ENCODE peak calls at places on chromosomes 2 and 18, in four cellular contexts. M is HL-60, D is K562, E is GM12878. W is an unnamed sample.

GRCh38 chr2:2456721-2457120 is 125.6 kb upstream of the MYT1L start:
- DNase-seq in M (no peak), D (no peak), E (no peak), W (no peak)

GRCh38 chr2:226701052-226701451 is 98.6 kb downstream of the IRS1 start:
- DNase-seq in M (peak; percentile 85), D (no peak), E (no peak), W (no peak)

GRCh38 chr2:62570861-62571698 is 65.1 kb upstream of the TMEM17 start:
- DNase-seq in M (no peak), D (no peak), E (no peak), W (no peak)

GRCh38 chr2:156309922-156310321 is 22.6 kb downstream of the NR4A2 start:
- DNase-seq in M (no peak), D (no peak), E (no peak), W (no peak)

GRCh38 chr2:224561234-224562005 is 23.7 kb downstream of the CUL3 start:
- DNase-seq in M (no peak), D (no peak), E (peak; percentile 50), W (no peak)

GRCh38 chr2:55430536-55430935 is 10.9 kb upstream of the CCDC88A start:
- DNase-seq in M (no peak), D (no peak), E (no peak), W (no peak)

GRCh38 chr2:168380500-168380899 is 75.6 kb upstream of the CERS6 start:
- DNase-seq in M (no peak), D (no peak), E (no peak), W (no peak)

GRCh38 chr18:39178171-39178570 is 1612.6 kb upstream of the CELF4 start:
- DNase-seq in M (no peak), D (no peak), E (no peak), W (no peak)

GRCh38 chr2:127577503-127577902 is 42.0 kb downstream of the MYO7B start:
- DNase-seq in M (no peak), D (no peak), E (no peak), W (no peak)

GRCh38 chr18:46555724-46556123 is 101.3 kb downstream of the LOXHD1 start:
- DNase-seq in M (peak; percentile 46), D (peak; percentile 53), E (no peak), W (peak; percentile 37)

GRCh38 chr2:232203936-232204335 is 174.6 kb upstream of the ALPP start:
- DNase-seq in M (no peak), D (no peak), E (no peak), W (no peak)

GRCh38 chr18:74498712-74499629 is 2.8 kb downstream of the CNDP2 start:
- DNase-seq in M (peak; percentile 92), D (no peak), E (peak; percentile 56), W (peak; percentile 58)

DNA sequence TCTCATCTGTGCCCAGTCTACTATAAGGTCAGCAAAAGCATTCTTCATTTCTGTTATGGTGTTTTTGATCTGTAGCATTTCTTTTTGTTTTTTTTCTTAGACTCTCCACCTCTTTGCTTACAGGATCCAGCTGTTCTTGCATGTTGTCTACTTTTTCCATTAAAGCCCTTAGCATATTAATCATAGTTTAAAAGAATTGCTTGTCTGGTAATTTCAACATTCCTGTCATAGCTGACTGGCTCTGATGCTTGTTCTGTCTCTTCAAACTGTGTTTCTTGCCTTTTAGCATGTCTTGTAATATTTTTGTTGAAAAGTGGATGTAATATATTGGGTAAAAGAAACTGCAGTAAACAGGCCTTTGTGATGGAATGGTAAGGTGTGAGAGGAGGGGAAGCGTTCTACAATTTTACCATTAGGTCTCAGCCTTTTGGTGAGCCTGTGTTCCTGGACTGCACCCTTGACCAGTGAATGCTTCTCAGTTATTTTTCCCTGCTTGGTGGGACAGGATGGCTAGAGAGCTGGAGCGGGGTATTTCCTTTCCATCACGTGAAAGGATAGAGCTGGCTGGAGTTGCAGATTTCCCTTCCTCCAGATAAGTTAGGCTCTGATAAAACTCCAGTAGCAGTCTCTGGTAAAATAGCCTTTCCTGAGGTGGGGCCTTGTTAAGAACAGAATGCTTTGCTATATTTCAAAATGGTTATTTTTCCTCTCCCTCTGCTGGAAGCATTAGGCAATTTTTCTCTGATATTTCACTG is 65.4 kb downstream of the PLA2R1 start:
- DNase-seq in M (no peak), D (no peak), E (no peak), W (no peak)
- TF ChIP-seq SPI1 in M (no peak), D (no peak), E (no peak), W (no peak)

DNA sequence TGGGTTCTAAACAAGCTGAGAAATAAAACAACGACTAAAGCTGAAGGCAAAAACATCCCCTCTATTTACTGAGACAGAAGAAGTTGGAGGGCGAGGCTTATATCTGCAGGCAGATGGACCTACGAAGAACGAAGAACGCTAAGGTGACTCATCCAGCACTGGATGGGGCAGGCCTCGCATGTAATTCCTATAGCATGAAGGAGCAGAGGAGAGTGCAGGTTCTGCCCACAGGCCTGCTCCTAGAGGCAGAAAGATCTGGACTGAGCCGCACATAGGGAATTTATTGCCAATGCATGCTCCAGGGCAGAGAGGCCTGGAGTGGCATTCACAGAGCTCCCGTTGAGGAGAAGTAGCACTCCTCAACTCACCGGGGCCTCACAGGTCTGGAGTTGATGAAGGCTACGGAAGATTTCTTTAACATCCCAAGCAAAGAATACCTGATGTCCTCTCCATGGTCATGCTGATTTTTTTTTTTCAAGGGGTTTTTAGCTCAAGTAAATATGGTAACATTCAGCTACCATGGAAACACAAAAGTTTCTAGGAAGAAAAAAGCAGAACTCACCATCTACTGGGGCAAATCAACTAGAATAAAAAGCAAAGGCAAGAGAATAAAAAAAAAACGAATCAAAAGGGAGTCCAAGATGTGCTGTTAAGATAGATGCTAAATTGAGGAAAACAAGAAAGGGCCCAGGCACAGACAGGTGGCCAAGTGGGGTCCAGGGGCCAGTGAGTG is 10.4 kb upstream of the METTL21A start:
- DNase-seq in M (no peak), D (no peak), E (no peak), W (no peak)
- TF ChIP-seq SPI1 in M (peak; percentile 61), D (no peak), E (no peak), W (no peak)

GRCh38 chr2:39144411-39144810 is 23.6 kb upstream of the SOS1 start:
- DNase-seq in M (no peak), D (no peak), E (no peak), W (no peak)
- TF ChIP-seq SPI1 in M (no peak), D (no peak), E (no peak), W (no peak)

DNA sequence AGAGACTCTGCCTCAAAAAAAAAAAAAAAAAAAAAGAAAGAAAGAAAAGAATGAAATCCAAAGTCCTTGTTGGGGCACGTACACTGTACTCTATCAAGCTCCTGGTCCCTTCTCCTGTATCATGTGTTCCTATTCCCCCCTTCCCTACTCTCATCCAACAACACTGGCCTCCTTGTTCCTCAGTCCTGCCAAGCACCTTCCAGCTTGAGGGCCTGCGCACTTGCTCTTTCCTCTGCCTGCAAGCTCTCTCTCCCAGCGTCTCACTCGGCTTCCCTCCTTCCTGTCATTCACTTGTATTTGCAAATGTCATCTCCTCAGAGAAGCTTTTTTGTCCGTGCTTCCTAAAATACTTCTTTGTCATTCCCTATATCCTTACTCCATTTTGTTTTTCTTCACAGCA is 10.8 kb upstream of the KIF3C start:
- DNase-seq in M (no peak), D (no peak), E (no peak), W (no peak)
- TF ChIP-seq SPI1 in M (no peak), D (no peak), E (no peak), W (no peak)

GRCh38 chr2:23691576-23691975 is 235.3 kb downstream of the ATAD2B start:
- DNase-seq in M (no peak), D (no peak), E (no peak), W (no peak)
- TF ChIP-seq SPI1 in M (no peak), D (no peak), E (no peak), W (no peak)

DNA sequence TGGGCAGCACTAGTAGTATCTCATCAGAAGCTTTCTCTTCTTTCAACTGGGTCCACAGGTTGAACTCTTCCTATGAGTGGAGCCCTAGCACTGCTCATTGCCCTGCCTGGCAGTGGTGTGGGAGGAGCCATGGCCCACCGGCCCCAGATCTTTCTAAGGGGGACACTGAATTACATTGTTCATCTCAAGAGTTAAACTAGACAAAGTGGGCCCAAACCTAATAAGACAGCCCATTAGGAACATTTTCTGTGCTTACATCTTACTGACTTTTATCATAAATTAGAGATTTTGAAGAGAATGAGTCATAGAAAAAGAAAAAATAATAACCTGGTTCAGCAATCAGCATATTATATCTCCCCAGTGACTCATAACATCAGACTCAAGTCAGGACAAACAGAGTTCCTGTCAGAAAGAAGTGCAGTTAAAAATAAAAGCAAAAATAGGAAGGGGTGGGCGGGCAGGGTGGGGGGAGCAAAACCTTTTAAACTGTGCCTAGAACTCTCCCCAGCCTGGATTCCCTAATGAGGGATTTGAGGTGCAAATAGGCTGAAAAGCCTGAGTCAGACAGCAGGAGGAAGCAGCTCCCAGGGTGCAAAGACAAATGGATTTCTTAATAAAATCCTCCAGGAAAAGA is 161.6 kb upstream of the TRIB2 start:
- DNase-seq in M (no peak), D (peak; percentile 24), E (no peak), W (no peak)
- TF ChIP-seq SPI1 in M (no peak), D (no peak), E (no peak), W (no peak)